ENCODE peak calls at places on chromosomes 13 and 19, in four cellular contexts. Y, L, J and B are unnamed samples.

GRCh38 chr19:49749771-49750170 is 13.3 kb downstream of the TSKS start:
- DNase-seq in Y (no peak), L (no peak), J (no peak), B (peak)

GRCh38 chr13:23670793-23671192 is 100.6 kb downstream of the TNFRSF19 start:
- DNase-seq in J (no peak), L (no peak), Y (no peak), B (no peak)

GRCh38 chr13:73000027-73000674 is 58.7 kb upstream of the KLF5 start:
- DNase-seq in Y (peak), L (peak), J (no peak), B (peak)

GRCh38 chr19:22622020-22622419 is 12.1 kb upstream of the ZNF492 start:
- DNase-seq in J (no peak), Y (no peak), L (no peak), B (no peak)

GRCh38 chr19:15136234-15136954 is 29.2 kb downstream of the SYDE1 start:
- DNase-seq in L (no peak), Y (peak), J (no peak), B (no peak)

GRCh38 chr19:43662487-43662886 is 7.5 kb downstream of the PLAUR start:
- DNase-seq in L (no peak), Y (no peak), J (no peak), B (no peak)

GRCh38 chr13:78589206-78589605 is 14.1 kb downstream of the POU4F1 start:
- DNase-seq in Y (peak), J (peak), L (peak), B (no peak)

GRCh38 chr13:89034015-89034414 is 1362.8 kb downstream of the SLITRK5 start:
- DNase-seq in L (no peak), J (no peak), Y (no peak), B (no peak)

GRCh38 chr13:112896736-112897602 is 72.0 kb upstream of the MCF2L start:
- DNase-seq in L (no peak), Y (no peak), J (no peak), B (no peak)

GRCh38 chr13:40190656-40191100 is 475.8 kb downstream of the FOXO1 start:
- DNase-seq in L (peak), J (peak), Y (peak), B (peak)

GRCh38 chr13:24264976-24265375 is 44.4 kb upstream of the C1QTNF9 start:
- DNase-seq in Y (no peak), J (no peak), L (peak), B (no peak)

GRCh38 chr13:73230714-73231113 is 171.9 kb downstream of the KLF5 start:
- DNase-seq in J (no peak), Y (no peak), L (peak), B (no peak)

GRCh38 chr13:29713841-29714240 is 118.4 kb upstream of the SLC7A1 start:
- DNase-seq in Y (no peak), L (peak), J (no peak), B (peak)

GRCh38 chr19:40144947-40145748 is 46.1 kb upstream of the MAP3K10 start:
- DNase-seq in L (peak), J (no peak), Y (no peak), B (no peak)

GRCh38 chr19:35882074-35882832 is 13.9 kb downstream of the APLP1 start:
- DNase-seq in Y (peak), J (no peak), L (peak), B (peak)

GRCh38 chr13:69524459-69525155 is 583.0 kb upstream of the ATXN8OS start:
- DNase-seq in Y (no peak), J (no peak), L (no peak), B (peak)

GRCh38 chr13:103102482-103102881 is 36.3 kb upstream of the SLC10A2 start:
- DNase-seq in Y (no peak), L (no peak), J (no peak), B (no peak)
- H3K4me3 ChIP-seq in Y (no peak), L (no peak), J (no peak), B (no peak)

GRCh38 chr13:97266734-97267417 is 44.7 kb downstream of the MBNL2 start:
- DNase-seq in J (no peak), L (no peak), Y (no peak), B (peak)

GRCh38 chr13:97266328-97266727 is 44.2 kb downstream of the MBNL2 start:
- DNase-seq in L (no peak), Y (no peak), J (no peak), B (no peak)

GRCh38 chr13:97267418-97268059 is 45.4 kb downstream of the MBNL2 start:
- DNase-seq in Y (no peak), L (no peak), J (no peak), B (no peak)

GRCh38 chr13:97269603-97270002 is 47.5 kb downstream of the MBNL2 start:
- DNase-seq in J (no peak), Y (no peak), L (no peak), B (no peak)

DNA sequence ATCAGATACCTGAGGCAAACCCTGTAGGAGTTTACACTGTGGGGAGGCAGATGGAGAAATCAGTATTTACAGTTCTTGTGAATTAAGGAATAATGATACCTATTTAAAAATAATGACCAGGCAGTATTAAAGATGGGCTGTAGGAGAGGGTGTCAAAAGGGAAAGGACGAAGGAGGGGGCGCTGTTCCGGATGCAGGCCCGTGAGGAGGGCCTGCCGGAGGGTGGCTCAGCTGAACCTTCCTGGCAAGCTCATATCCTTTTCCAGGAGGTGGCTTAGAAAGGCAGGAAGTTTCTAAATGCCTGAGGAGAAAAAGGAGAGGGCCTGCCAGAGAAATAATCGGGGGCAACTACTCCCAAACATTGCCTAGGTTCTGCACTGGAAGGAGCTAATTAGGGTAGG is 46.6 kb downstream of the MBNL2 start:
- DNase-seq in J (no peak), Y (no peak), L (no peak), B (no peak)
- TF ChIP-seq CTCF in J (no peak), Y (peak), L (no peak), B (peak)

GRCh38 chr19:918152-918437 is 962 bp downstream of the KISS1R start:
- DNase-seq in L (no peak), Y (no peak), J (no peak), B (no peak)
- H3K4me3 ChIP-seq in L (no peak), Y (no peak), J (no peak), B (no peak)

GRCh38 chr13:30790592-30790991 is 55.2 kb downstream of the ALOX5AP start:
- DNase-seq in Y (no peak), J (no peak), L (no peak), B (no peak)

GRCh38 chr13:30791354-30791921 is 56.1 kb downstream of the ALOX5AP start:
- DNase-seq in J (peak), L (no peak), Y (no peak), B (peak)

GRCh38 chr13:30789360-30789862 is 54.1 kb downstream of the ALOX5AP start:
- DNase-seq in Y (no peak), L (no peak), J (no peak), B (no peak)

GRCh38 chr13:30796132-30796832 is 60.9 kb downstream of the ALOX5AP start:
- DNase-seq in Y (no peak), J (no peak), L (peak), B (peak)

GRCh38 chr13:30792257-30793000 is 57.1 kb downstream of the ALOX5AP start:
- DNase-seq in Y (peak), J (peak), L (no peak), B (peak)
- TF ChIP-seq CTCF in Y (peak), J (no peak), L (no peak), B (peak)

GRCh38 chr19:8001995-8002849 is 3.2 kb downstream of the ELAVL1 start:
- DNase-seq in Y (peak), L (peak), J (peak), B (peak)
- H3K4me3 ChIP-seq in Y (no peak), L (peak), J (peak), B (peak)

GRCh38 chr13:46604226-46604968 is 51.4 kb downstream of the LRCH1 start:
- DNase-seq in L (no peak), J (no peak), Y (no peak), B (no peak)

GRCh38 chr13:46600943-46601311 is 48.0 kb downstream of the LRCH1 start:
- DNase-seq in Y (no peak), J (no peak), L (no peak), B (no peak)

GRCh38 chr13:46605089-46605488 is 52.1 kb downstream of the LRCH1 start:
- DNase-seq in Y (no peak), L (no peak), J (no peak), B (no peak)

GRCh38 chr13:46602531-46602930 is 49.6 kb downstream of the LRCH1 start:
- DNase-seq in Y (no peak), L (no peak), J (no peak), B (no peak)

DNA sequence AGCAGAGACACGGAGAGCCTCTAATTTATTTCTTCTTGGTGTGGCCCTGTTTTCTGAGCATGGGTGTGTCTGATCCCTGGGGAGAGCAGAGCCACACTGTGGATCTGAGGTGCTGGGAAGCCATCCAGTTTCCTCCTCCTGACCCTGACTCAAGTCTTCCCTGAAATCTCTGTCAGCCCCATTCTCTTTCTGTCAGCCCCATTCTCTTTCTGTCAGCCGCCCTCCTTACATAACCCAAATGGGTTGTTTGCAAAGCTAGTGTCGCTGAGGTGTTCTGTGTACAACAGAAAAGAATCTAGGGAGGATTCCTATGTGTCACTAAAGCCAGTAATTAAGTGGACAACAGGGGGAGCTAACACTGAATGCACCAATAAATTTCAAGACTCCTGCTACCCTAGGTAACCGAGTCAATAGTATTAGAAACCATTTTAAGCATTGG is 50.2 kb downstream of the LRCH1 start:
- DNase-seq in Y (no peak), J (no peak), L (peak), B (no peak)
- TF ChIP-seq CTCF in Y (peak), J (peak), L (peak), B (peak)

GRCh38 chr13:45138282-45138681 is 18.0 kb downstream of the GTF2F2 start:
- DNase-seq in J (no peak), L (no peak), Y (no peak), B (no peak)

GRCh38 chr13:45137501-45137880 is 17.2 kb downstream of the GTF2F2 start:
- DNase-seq in L (no peak), Y (no peak), J (no peak), B (no peak)

GRCh38 chr13:45132384-45133064 is 12.2 kb downstream of the GTF2F2 start:
- DNase-seq in Y (no peak), L (peak), J (no peak), B (no peak)

GRCh38 chr13:45136741-45137500 is 16.6 kb downstream of the GTF2F2 start:
- DNase-seq in L (no peak), Y (no peak), J (no peak), B (no peak)

DNA sequence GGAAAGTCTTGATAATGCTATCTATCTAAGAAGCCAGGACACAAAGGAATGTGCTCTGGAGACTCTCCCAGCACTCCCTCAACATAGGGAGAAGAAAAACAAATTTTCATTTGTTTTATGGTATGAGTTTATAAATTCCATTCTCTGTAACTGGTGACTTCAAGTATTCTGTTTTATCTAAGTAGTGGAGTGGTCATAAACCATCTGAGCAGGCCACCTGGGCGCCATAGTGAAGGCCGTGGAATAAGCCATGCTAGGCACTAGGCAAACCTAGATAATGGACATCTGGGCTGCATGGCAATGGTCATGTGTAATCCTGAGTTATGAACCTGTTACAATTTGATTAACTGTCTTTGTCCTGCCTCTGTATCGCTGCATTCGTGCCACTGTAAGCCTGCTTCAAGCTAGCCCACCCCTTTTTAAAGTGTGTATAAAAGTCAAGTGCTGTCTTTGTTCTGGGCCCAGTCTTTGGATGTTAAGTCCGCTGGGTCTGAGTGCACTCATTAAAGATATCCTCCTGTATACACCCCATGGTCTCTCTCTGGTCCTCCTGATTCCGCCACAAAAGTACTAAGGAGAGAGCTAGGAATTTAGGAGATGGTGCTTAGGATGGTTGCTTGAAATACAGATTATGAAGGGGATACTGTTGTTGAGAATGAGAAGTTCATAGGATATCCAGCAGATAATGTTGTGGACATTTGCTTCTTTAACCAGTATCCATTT is 13.2 kb downstream of the GTF2F2 start:
- DNase-seq in L (no peak), Y (no peak), J (no peak), B (no peak)
- H3K4me3 ChIP-seq in L (no peak), Y (no peak), J (no peak), B (no peak)

GRCh38 chr19:14031719-14032480 is at the start of gene IL27RA:
- DNase-seq in L (peak), J (peak), Y (peak), B (peak)
- TF ChIP-seq CTCF in L (peak), J (peak), Y (peak), B (peak)

GRCh38 chr19:3387645-3388589 is 21.5 kb downstream of the NFIC start:
- DNase-seq in Y (peak), J (peak), L (no peak), B (peak)
- H3K4me3 ChIP-seq in Y (no peak), J (peak), L (no peak), B (no peak)

DNA sequence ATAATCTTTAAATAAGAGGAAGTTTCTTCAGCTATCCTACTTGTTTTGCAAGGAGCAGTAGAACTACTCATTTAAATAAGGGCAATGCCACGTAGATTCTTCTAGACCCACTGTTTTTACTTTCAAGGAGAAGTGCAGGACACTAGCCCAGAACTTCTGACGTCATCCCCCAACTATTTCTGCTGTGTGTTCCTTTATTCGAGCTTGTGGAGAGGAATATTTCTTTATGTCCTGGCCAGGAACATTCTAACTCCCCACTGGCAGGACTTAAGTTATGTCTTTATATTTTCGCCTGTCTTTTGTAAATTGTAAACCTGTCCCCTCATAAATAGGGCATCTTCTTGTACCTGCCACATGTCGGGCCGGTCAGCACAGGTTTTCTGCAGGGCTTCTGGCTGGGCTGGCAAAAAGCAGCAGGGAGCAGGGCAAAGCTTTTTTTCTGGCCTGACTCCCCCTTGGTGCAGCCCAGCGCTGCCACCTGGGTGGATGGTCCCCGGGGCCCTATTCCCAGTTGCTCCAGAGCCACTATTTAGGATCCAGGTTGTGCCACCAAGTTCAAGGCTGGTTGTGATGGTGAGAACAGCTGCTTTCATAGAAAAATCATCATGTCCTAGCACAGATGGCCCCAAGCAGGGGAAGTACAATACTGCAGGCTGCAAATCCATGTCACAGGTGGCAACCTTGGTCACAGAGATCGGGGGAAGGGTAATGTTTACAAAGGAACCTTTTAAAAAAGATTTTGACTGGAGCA is 1.8 kb downstream of the MBNL2 start:
- DNase-seq in L (peak), J (peak), Y (peak), B (peak)
- TF ChIP-seq CTCF in L (no peak), J (peak), Y (no peak), B (no peak)